ENCODE peak calls at places on chromosomes 16 and 17, in seven cellular contexts. One of them, this sample, is unnamed.

GRCh38 chr17:49168706-49169105 is 36.1 kb downstream of the B4GALNT2 start:
- DNase-seq in prostate gland: no peak
- DNase-seq in upper lobe of left lung: no peak
- DNase-seq in sigmoid colon: no peak
- DNase-seq in GM23338: no peak
- DNase-seq in transverse colon: no peak
- DNase-seq in SK-N-SH: no peak
- DNase-seq in this sample: no peak

GRCh38 chr17:49249292-49249794 is 18.8 kb upstream of the PHOSPHO1 start:
- DNase-seq in prostate gland: no peak
- DNase-seq in upper lobe of left lung: no peak
- DNase-seq in sigmoid colon: no peak
- DNase-seq in GM23338: no peak
- DNase-seq in transverse colon: no peak
- DNase-seq in SK-N-SH: no peak
- DNase-seq in this sample: no peak

GRCh38 chr16:64362193-64362592 is 759.7 kb downstream of the CDH11 start:
- DNase-seq in prostate gland: no peak
- DNase-seq in upper lobe of left lung: no peak
- DNase-seq in sigmoid colon: no peak
- DNase-seq in GM23338: no peak
- DNase-seq in transverse colon: no peak
- DNase-seq in SK-N-SH: no peak
- DNase-seq in this sample: no peak

GRCh38 chr17:42399121-42399520 is 10.9 kb upstream of the STAT3 start:
- DNase-seq in prostate gland: no peak
- DNase-seq in upper lobe of left lung: no peak
- DNase-seq in sigmoid colon: no peak
- DNase-seq in GM23338: no peak
- DNase-seq in transverse colon: no peak
- DNase-seq in SK-N-SH: no peak
- DNase-seq in this sample: no peak

GRCh38 chr16:66927012-66927436 is 1.7 kb upstream of the RRAD start:
- DNase-seq in prostate gland: no peak
- DNase-seq in upper lobe of left lung: peak; percentile 87
- DNase-seq in sigmoid colon: no peak
- DNase-seq in GM23338: peak; percentile 40
- DNase-seq in transverse colon: no peak
- DNase-seq in SK-N-SH: no peak
- DNase-seq in this sample: no peak

GRCh38 chr17:75832164-75832651 is 12.0 kb downstream of the UNC13D start:
- DNase-seq in prostate gland: no peak
- DNase-seq in upper lobe of left lung: peak; percentile 56
- DNase-seq in sigmoid colon: peak; percentile 87
- DNase-seq in GM23338: no peak
- DNase-seq in transverse colon: peak; percentile 57
- DNase-seq in SK-N-SH: no peak
- DNase-seq in this sample: no peak

GRCh38 chr17:48997103-48997826 is at the start of gene IGF2BP1:
- DNase-seq in prostate gland: no peak
- DNase-seq in upper lobe of left lung: no peak
- DNase-seq in sigmoid colon: no peak
- DNase-seq in GM23338: peak; percentile 88
- DNase-seq in transverse colon: no peak
- DNase-seq in SK-N-SH: peak; percentile 61
- DNase-seq in this sample: peak; percentile 57

GRCh38 chr16:66335704-66336329 is 30.7 kb upstream of the CDH5 start:
- DNase-seq in prostate gland: no peak
- DNase-seq in upper lobe of left lung: no peak
- DNase-seq in sigmoid colon: no peak
- DNase-seq in GM23338: no peak
- DNase-seq in transverse colon: peak; percentile 18
- DNase-seq in SK-N-SH: no peak
- DNase-seq in this sample: no peak

GRCh38 chr17:74161501-74161850 is 42.0 kb upstream of the RPL38 start:
- DNase-seq in prostate gland: no peak
- DNase-seq in upper lobe of left lung: no peak
- DNase-seq in sigmoid colon: no peak
- DNase-seq in GM23338: no peak
- DNase-seq in transverse colon: no peak
- DNase-seq in SK-N-SH: no peak
- DNase-seq in this sample: no peak

GRCh38 chr17:66331038-66331816 is 28.8 kb downstream of the PRKCA start:
- DNase-seq in prostate gland: no peak
- DNase-seq in upper lobe of left lung: no peak
- DNase-seq in sigmoid colon: no peak
- DNase-seq in GM23338: no peak
- DNase-seq in transverse colon: no peak
- DNase-seq in SK-N-SH: no peak
- DNase-seq in this sample: no peak

GRCh38 chr16:50939356-50939755 is 197.5 kb downstream of the CYLD start:
- DNase-seq in prostate gland: no peak
- DNase-seq in upper lobe of left lung: no peak
- DNase-seq in sigmoid colon: no peak
- DNase-seq in GM23338: no peak
- DNase-seq in transverse colon: no peak
- DNase-seq in SK-N-SH: no peak
- DNase-seq in this sample: no peak

GRCh38 chr16:1486551-1487390 is 2.0 kb downstream of the PTX4 start:
- DNase-seq in prostate gland: no peak
- DNase-seq in upper lobe of left lung: no peak
- DNase-seq in sigmoid colon: no peak
- DNase-seq in GM23338: no peak
- DNase-seq in transverse colon: no peak
- DNase-seq in SK-N-SH: no peak
- DNase-seq in this sample: peak; percentile 15

GRCh38 chr16:66858740-66859396 is 14.7 kb downstream of the CA7 start:
- DNase-seq in prostate gland: no peak
- DNase-seq in upper lobe of left lung: peak; percentile 85
- DNase-seq in sigmoid colon: no peak
- DNase-seq in GM23338: no peak
- DNase-seq in transverse colon: no peak
- DNase-seq in SK-N-SH: peak; percentile 19
- DNase-seq in this sample: no peak

GRCh38 chr17:6439951-6440350 is 4.3 kb upstream of the PIMREG start:
- DNase-seq in prostate gland: no peak
- DNase-seq in upper lobe of left lung: no peak
- DNase-seq in sigmoid colon: no peak
- DNase-seq in GM23338: peak; percentile 53
- DNase-seq in transverse colon: no peak
- DNase-seq in SK-N-SH: no peak
- DNase-seq in this sample: no peak

GRCh38 chr16:57256601-57257395 is 11.7 kb downstream of the ARL2BP start:
- DNase-seq in prostate gland: no peak
- DNase-seq in upper lobe of left lung: peak; percentile 17
- DNase-seq in sigmoid colon: no peak
- DNase-seq in GM23338: no peak
- DNase-seq in transverse colon: no peak
- DNase-seq in SK-N-SH: no peak
- DNase-seq in this sample: no peak

GRCh38 chr16:78800535-78800934 is 701.1 kb downstream of the WWOX start:
- DNase-seq in prostate gland: no peak
- DNase-seq in upper lobe of left lung: no peak
- DNase-seq in sigmoid colon: no peak
- DNase-seq in GM23338: peak; percentile 39
- DNase-seq in transverse colon: no peak
- DNase-seq in SK-N-SH: no peak
- DNase-seq in this sample: no peak

DNA sequence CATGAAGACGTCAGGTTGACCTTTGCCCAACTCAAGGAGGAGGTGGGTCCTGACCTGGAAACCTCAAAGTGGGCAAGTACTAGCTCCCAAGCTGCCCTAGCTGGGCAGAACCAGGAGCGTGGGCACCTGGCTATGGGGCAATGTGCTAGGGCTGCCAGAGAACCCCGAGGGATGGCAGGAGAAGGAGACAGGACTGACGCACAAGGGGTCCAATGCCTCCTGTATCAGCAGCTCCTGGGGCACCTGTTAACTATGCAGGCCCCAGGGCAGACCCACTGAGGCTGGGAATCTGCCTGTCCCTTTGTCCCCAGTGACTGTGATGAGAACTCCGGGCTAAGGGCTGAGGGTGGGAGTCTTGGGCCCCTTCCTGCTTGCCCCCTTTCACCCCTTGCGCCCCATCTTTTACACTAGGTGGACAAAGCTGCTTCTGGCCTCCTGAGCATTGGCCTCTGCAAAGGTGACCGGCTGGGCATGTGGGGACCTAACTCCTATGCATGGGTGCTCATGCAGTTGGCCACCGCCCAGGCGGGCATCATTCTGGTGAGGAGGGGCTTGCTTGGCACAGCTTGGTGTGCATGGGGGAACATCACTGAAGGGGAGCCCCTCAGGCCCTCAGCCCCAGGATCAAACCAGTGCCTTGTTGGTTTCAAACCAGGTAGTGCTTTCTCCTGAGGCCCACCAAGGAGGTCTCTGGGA is 7.7 kb downstream of the CHAD start:
- DNase-seq in prostate gland: no peak
- DNase-seq in upper lobe of left lung: no peak
- DNase-seq in sigmoid colon: peak; percentile 49
- DNase-seq in GM23338: no peak
- DNase-seq in transverse colon: no peak
- DNase-seq in SK-N-SH: no peak
- DNase-seq in this sample: no peak
- TF ChIP-seq CTCF in prostate gland: no peak
- TF ChIP-seq CTCF in upper lobe of left lung: no peak
- TF ChIP-seq CTCF in sigmoid colon: no peak
- TF ChIP-seq CTCF in GM23338: no peak
- TF ChIP-seq CTCF in transverse colon: no peak
- TF ChIP-seq CTCF in SK-N-SH: no peak
- TF ChIP-seq CTCF in this sample: no peak

DNA sequence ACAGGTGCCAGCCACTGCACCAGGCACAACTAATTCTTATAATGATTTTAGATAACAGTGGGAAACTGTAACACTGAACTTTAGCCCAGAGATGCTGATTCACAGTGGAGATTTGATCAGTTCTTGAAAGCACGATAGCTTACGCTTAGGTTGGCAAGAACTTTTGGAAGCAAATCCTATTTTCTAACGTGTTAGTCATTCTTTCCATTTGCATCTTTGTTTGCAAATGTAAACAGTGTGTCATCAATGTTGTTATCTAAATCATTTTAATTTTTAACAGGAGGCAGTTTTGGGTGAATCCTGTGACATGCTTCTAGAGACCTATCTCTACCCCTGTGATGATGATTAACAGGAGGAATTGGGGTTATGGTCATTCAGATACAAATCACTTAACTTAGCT is 35.7 kb upstream of the GNA13 start:
- DNase-seq in prostate gland: no peak
- DNase-seq in upper lobe of left lung: no peak
- DNase-seq in sigmoid colon: no peak
- DNase-seq in GM23338: no peak
- DNase-seq in transverse colon: no peak
- DNase-seq in SK-N-SH: no peak
- DNase-seq in this sample: no peak
- TF ChIP-seq POLR2AphosphoS5 in prostate gland: no peak
- TF ChIP-seq POLR2AphosphoS5 in upper lobe of left lung: no peak
- TF ChIP-seq POLR2AphosphoS5 in sigmoid colon: no peak
- TF ChIP-seq POLR2AphosphoS5 in GM23338: no peak
- TF ChIP-seq POLR2AphosphoS5 in transverse colon: no peak
- TF ChIP-seq POLR2AphosphoS5 in SK-N-SH: no peak
- TF ChIP-seq POLR2AphosphoS5 in this sample: no peak

DNA sequence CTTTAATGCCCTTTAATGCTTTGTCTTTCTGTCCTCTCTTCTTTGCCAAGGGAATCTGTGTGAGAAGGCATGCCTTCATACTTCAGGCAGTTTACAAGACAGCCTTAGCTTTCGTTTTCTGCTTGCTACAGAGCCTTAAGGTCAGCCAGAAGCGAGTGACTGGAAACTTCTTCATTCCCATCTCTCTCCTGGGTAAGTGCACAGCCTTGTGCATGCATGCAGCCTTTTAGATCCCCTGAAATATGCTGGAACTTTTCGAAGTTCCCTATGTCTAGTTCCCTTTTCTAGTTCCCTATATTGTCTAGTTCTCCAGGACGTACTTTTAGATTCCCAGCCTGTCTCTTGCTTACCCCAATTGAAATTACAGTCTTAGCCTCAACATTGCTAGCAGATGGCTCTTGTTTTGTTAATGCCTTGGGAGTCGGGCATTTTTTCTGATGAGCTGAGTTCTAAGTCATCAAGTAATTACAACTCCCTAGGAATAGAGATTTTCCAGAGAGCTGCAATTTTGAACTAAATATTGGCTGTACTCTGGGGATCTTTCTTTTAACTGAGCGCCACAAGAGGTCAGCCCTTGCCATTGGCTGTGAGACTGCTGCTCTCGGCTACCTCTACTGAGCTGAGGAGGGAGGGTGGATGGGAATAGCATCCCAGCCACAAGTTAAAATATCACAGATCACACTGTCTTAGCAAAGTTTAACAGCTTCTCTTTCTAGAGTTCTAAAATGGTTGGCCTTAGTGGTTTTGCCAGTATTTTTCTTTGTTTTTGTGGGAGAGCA is 22.7 kb upstream of the PPM1D start:
- DNase-seq in prostate gland: peak; percentile 45
- DNase-seq in upper lobe of left lung: peak; percentile 36
- DNase-seq in sigmoid colon: peak; percentile 74
- DNase-seq in GM23338: peak; percentile 47
- DNase-seq in transverse colon: peak; percentile 25
- DNase-seq in SK-N-SH: peak; percentile 33
- DNase-seq in this sample: peak; percentile 53
- TF ChIP-seq CTCF in prostate gland: peak; percentile 17
- TF ChIP-seq CTCF in upper lobe of left lung: no peak
- TF ChIP-seq CTCF in sigmoid colon: no peak
- TF ChIP-seq CTCF in GM23338: peak; percentile 54
- TF ChIP-seq CTCF in transverse colon: no peak
- TF ChIP-seq CTCF in SK-N-SH: peak; percentile 40
- TF ChIP-seq CTCF in this sample: no peak

GRCh38 chr16:89934611-89935553 is 11.7 kb downstream of the TUBB3 start:
- DNase-seq in prostate gland: no peak
- DNase-seq in upper lobe of left lung: no peak
- DNase-seq in sigmoid colon: no peak
- DNase-seq in GM23338: no peak
- DNase-seq in transverse colon: no peak
- DNase-seq in SK-N-SH: no peak
- DNase-seq in this sample: no peak

GRCh38 chr16:89938636-89938885 is 10.0 kb upstream of the DEF8 start:
- DNase-seq in prostate gland: no peak
- DNase-seq in upper lobe of left lung: no peak
- DNase-seq in sigmoid colon: no peak
- DNase-seq in GM23338: no peak
- DNase-seq in transverse colon: no peak
- DNase-seq in SK-N-SH: no peak
- DNase-seq in this sample: no peak

GRCh38 chr16:89936034-89936433 is 12.5 kb upstream of the DEF8 start:
- DNase-seq in prostate gland: no peak
- DNase-seq in upper lobe of left lung: no peak
- DNase-seq in sigmoid colon: no peak
- DNase-seq in GM23338: no peak
- DNase-seq in transverse colon: no peak
- DNase-seq in SK-N-SH: no peak
- DNase-seq in this sample: no peak

GRCh38 chr16:89936981-89937380 is 11.6 kb upstream of the DEF8 start:
- DNase-seq in prostate gland: no peak
- DNase-seq in upper lobe of left lung: no peak
- DNase-seq in sigmoid colon: no peak
- DNase-seq in GM23338: no peak
- DNase-seq in transverse colon: no peak
- DNase-seq in SK-N-SH: no peak
- DNase-seq in this sample: no peak

DNA sequence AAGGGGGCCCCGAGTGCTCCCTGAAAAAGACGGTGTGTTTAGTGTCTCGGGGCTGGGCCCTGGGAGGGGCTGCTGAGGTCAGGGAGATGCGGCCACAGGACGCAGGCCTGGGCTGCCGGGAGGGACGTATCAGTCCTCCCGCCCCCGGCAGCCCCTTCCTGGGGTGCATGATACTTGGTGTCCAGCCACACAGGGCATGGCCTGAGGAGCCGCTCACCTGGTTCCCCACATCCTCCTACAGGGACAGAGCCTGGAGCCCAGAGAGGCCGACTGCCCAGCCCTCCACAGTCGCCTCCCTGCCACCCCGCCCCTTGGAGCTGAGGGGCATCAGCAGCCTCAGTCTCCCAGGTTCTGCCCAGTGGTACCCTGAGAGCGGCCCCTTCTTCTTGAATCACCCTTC is 12.0 kb upstream of the DEF8 start:
- DNase-seq in prostate gland: no peak
- DNase-seq in upper lobe of left lung: no peak
- DNase-seq in sigmoid colon: no peak
- DNase-seq in GM23338: no peak
- DNase-seq in transverse colon: no peak
- DNase-seq in SK-N-SH: no peak
- DNase-seq in this sample: no peak
- TF ChIP-seq POLR2AphosphoS5 in prostate gland: no peak
- TF ChIP-seq POLR2AphosphoS5 in upper lobe of left lung: no peak
- TF ChIP-seq POLR2AphosphoS5 in sigmoid colon: no peak
- TF ChIP-seq POLR2AphosphoS5 in GM23338: no peak
- TF ChIP-seq POLR2AphosphoS5 in transverse colon: no peak
- TF ChIP-seq POLR2AphosphoS5 in SK-N-SH: no peak
- TF ChIP-seq POLR2AphosphoS5 in this sample: no peak

This sample was measured in HL-60.